ENCODE peak calls at places on chromosomes 7 and 10, in eight cellular contexts. R is iris pigment epithelial cell, K is NCI-H345, D is A549, W is NCI-H1105, U is SIG-M5, I is A172, C is Right ventricle myocardium inferior. P is an unnamed sample.

GRCh38 chr7:44154703-44155102 is 13.6 kb upstream of the MYL7 start:
- DNase-seq in W (no peak), K (no peak), C (no peak), R (no peak), D (no peak), I (peak; percentile 67), U (no peak), P (no peak)

GRCh38 chr10:6037975-6038624 is 24.1 kb downstream of the IL2RA start:
- DNase-seq in I (no peak), C (no peak), D (no peak), R (no peak), K (no peak), U (no peak), W (no peak), P (no peak)

GRCh38 chr10:131816157-131816775 is 84.5 kb upstream of the PPP2R2D start:
- DNase-seq in I (no peak), R (no peak), D (no peak), C (peak; percentile 52), K (no peak), U (no peak), W (no peak), P (no peak)

GRCh38 chr7:82393821-82394220 is 49.8 kb downstream of the CACNA2D1 start:
- DNase-seq in I (no peak), R (no peak), U (no peak), D (no peak), K (no peak), C (no peak), W (no peak), P (no peak)

GRCh38 chr10:63825111-63825510 is 303.9 kb downstream of the REEP3 start:
- DNase-seq in R (peak; percentile 43), U (no peak), D (no peak), K (no peak), C (no peak), W (no peak), I (peak; percentile 4), P (no peak)

GRCh38 chr7:122532406-122533269 is 166.3 kb downstream of the RNF133 start:
- DNase-seq in D (peak; percentile 23), R (peak; percentile 12), I (no peak), U (no peak), C (no peak), K (no peak), W (no peak), P (no peak)

GRCh38 chr10:42988517-42989395 is 88.1 kb upstream of the RET start:
- DNase-seq in R (no peak), C (peak; percentile 61), W (no peak), D (no peak), U (no peak), I (no peak), K (no peak), P (no peak)

GRCh38 chr10:32149257-32149955 is 93.2 kb upstream of the KIF5B start:
- DNase-seq in U (no peak), R (peak; percentile 90), W (no peak), K (no peak), D (no peak), I (peak; percentile 93), C (no peak), P (no peak)

GRCh38 chr7:14521183-14521582 is 381.4 kb downstream of the DGKB start:
- DNase-seq in W (no peak), K (no peak), I (peak; percentile 64), C (no peak), U (no peak), D (no peak), R (no peak), P (no peak)

GRCh38 chr7:43531700-43532099 is 51.2 kb upstream of the STK17A start:
- DNase-seq in W (no peak), C (peak; percentile 72), K (no peak), D (no peak), I (no peak), R (no peak), U (no peak), P (peak; percentile 97)

GRCh38 chr7:3436746-3437145 is 135.7 kb downstream of the SDK1 start:
- DNase-seq in D (peak; percentile 29), U (no peak), I (peak; percentile 84), K (no peak), C (no peak), W (no peak), R (peak; percentile 81), P (no peak)

GRCh38 chr7:46494026-46494425 is 573.0 kb upstream of the IGFBP3 start:
- DNase-seq in R (peak; percentile 49), D (no peak), I (no peak), U (no peak), C (no peak), W (no peak), K (no peak), P (no peak)

GRCh38 chr10:43702936-43703281 is 54.2 kb upstream of the ZNF32 start:
- DNase-seq in C (no peak), K (no peak), U (no peak), D (no peak), I (no peak), W (no peak), R (no peak), P (no peak)

GRCh38 chr10:111137587-111137986 is 60.8 kb downstream of the ADRA2A start:
- DNase-seq in I (no peak), C (no peak), U (no peak), W (no peak), K (no peak), R (no peak), D (no peak), P (no peak)

GRCh38 chr10:79979973-79980687 is 31.2 kb upstream of the SFTPD start:
- DNase-seq in K (no peak), U (no peak), W (no peak), I (no peak), C (no peak), D (no peak), R (no peak), P (no peak)

GRCh38 chr7:101426303-101427011 is 63.8 kb downstream of the COL26A1 start:
- DNase-seq in C (no peak), D (no peak), I (no peak), U (no peak), K (no peak), R (no peak), W (no peak), P (no peak)

GRCh38 chr10:121956111-121957061 is 18.6 kb downstream of the NSMCE4A start:
- DNase-seq in D (no peak), K (no peak), C (no peak), R (peak; percentile 86), I (peak; percentile 42), U (no peak), W (no peak), P (no peak)

GRCh38 chr10:42769653-42770052 is 12.9 kb upstream of the BMS1 start:
- DNase-seq in W (no peak), D (peak; percentile 31), K (peak; percentile 17), U (no peak), I (peak; percentile 8), R (no peak), C (no peak), P (no peak)

GRCh38 chr10:103238506-103239252 is 7.0 kb upstream of the RPEL1 start:
- DNase-seq in U (no peak), R (peak; percentile 42), I (no peak), C (no peak), W (no peak), D (peak; percentile 59), K (no peak), P (no peak)

GRCh38 chr7:91249506-91250233 is 14.6 kb upstream of the FZD1 start:
- DNase-seq in U (no peak), D (no peak), W (no peak), K (no peak), R (peak; percentile 79), I (peak; percentile 58), C (no peak), P (no peak)

GRCh38 chr10:22615819-22616499 is 98.4 kb downstream of the PIP4K2A start:
- DNase-seq in R (peak; percentile 40), D (no peak), I (peak; percentile 77), C (peak; percentile 72), K (no peak), W (no peak), U (no peak), P (no peak)

GRCh38 chr7:80386686-80387085 is 125.2 kb downstream of the GNAT3 start:
- DNase-seq in R (peak; percentile 67), W (no peak), U (no peak), I (no peak), K (no peak), C (no peak), D (no peak), P (no peak)

GRCh38 chr7:134941185-134941900 is 45.0 kb upstream of the AGBL3 start:
- DNase-seq in W (no peak), K (no peak), R (peak; percentile 82), U (no peak), I (peak; percentile 66), D (peak; percentile 20), C (no peak), P (no peak)

GRCh38 chr7:3415730-3416366 is 114.8 kb downstream of the SDK1 start:
- DNase-seq in U (no peak), I (no peak), D (no peak), W (peak; percentile 57), R (no peak), C (no peak), K (no peak), P (no peak)

GRCh38 chr7:82926477-82926876 is 236.2 kb downstream of the PCLO start:
- DNase-seq in R (no peak), C (no peak), U (no peak), D (no peak), I (no peak), W (no peak), K (no peak), P (no peak)

GRCh38 chr10:68202965-68203358 is 29.0 kb downstream of the ATOH7 start:
- DNase-seq in K (no peak), D (no peak), W (no peak), C (no peak), U (no peak), I (peak; percentile 68), R (peak; percentile 76), P (no peak)

GRCh38 chr10:61907587-61907986 is 6.1 kb downstream of the ARID5B start:
- DNase-seq in R (no peak), D (no peak), C (no peak), K (no peak), I (no peak), U (no peak), W (no peak), P (no peak)

GRCh38 chr7:338295-339061 is 48.5 kb downstream of the FOXL3 start:
- DNase-seq in R (no peak), K (no peak), C (peak; percentile 64), W (no peak), I (no peak), D (no peak), U (no peak), P (no peak)

GRCh38 chr7:22864301-22864700 is 41.7 kb upstream of the TOMM7 start:
- DNase-seq in K (no peak), R (no peak), W (no peak), I (no peak), C (no peak), U (no peak), D (no peak), P (no peak)